ENCODE peak calls at places on chromosome 17, in nine cellular contexts. J is fibroblast of lung, H is IMR-90, A is astrocyte, E is HCT116, B is neural progenitor cell, L is NT2/D1, I is mesenchymal stem cell, Z is kidney. K is an unnamed sample.

GRCh38 chr17:66426397-66427033 is 124.1 kb downstream of the PRKCA start:
- DNase-seq in J (peak; percentile 19), H (peak; percentile 14), A (no peak), E (peak; percentile 31), B (no peak), L (no peak), I (no peak), Z (no peak), K (no peak)

GRCh38 chr17:34452769-34453168 is 89.7 kb upstream of the CCL1 start:
- DNase-seq in J (no peak), H (no peak), A (no peak), E (no peak), B (no peak), L (no peak), I (no peak), Z (no peak), K (peak; percentile 22)

GRCh38 chr17:27310548-27311110 is 16.7 kb downstream of the WSB1 start:
- DNase-seq in J (no peak), H (no peak), A (no peak), E (no peak), B (no peak), L (no peak), I (no peak), Z (no peak), K (no peak)

GRCh38 chr17:79833744-79834574 is 5.3 kb downstream of the CBX4 start:
- DNase-seq in J (no peak), H (no peak), A (no peak), E (no peak), B (peak; percentile 58), L (no peak), I (no peak), Z (peak; percentile 80), K (no peak)

GRCh38 chr17:35259001-35259400 is 16.1 kb downstream of the SLFN5 start:
- DNase-seq in J (no peak), H (no peak), A (no peak), E (no peak), B (no peak), L (no peak), I (no peak), Z (no peak), K (no peak)

GRCh38 chr17:17722081-17722905 is 41.0 kb downstream of the RAI1 start:
- DNase-seq in J (peak; percentile 61), H (peak; percentile 58), A (peak; percentile 40), E (no peak), B (peak; percentile 71), L (no peak), I (peak; percentile 49), Z (no peak), K (no peak)

GRCh38 chr17:17351901-17352781 is 49.0 kb downstream of the NT5M start:
- DNase-seq in J (peak; percentile 61), H (peak; percentile 48), A (peak; percentile 54), E (no peak), B (no peak), L (no peak), I (peak; percentile 82), Z (no peak), K (no peak)

GRCh38 chr17:12415031-12415430 is 250.7 kb upstream of the MYOCD start:
- DNase-seq in J (peak; percentile 80), H (peak; percentile 94), A (peak; percentile 69), E (no peak), B (no peak), L (peak; percentile 50), I (peak; percentile 86), Z (no peak), K (peak; percentile 66)

GRCh38 chr17:63700528-63701441 is 860 bp upstream of the LIMD2 start:
- DNase-seq in J (peak; percentile 67), H (peak; percentile 29), A (peak; percentile 50), E (no peak), B (peak; percentile 74), L (no peak), I (peak; percentile 63), Z (peak; percentile 94), K (peak; percentile 51)

DNA sequence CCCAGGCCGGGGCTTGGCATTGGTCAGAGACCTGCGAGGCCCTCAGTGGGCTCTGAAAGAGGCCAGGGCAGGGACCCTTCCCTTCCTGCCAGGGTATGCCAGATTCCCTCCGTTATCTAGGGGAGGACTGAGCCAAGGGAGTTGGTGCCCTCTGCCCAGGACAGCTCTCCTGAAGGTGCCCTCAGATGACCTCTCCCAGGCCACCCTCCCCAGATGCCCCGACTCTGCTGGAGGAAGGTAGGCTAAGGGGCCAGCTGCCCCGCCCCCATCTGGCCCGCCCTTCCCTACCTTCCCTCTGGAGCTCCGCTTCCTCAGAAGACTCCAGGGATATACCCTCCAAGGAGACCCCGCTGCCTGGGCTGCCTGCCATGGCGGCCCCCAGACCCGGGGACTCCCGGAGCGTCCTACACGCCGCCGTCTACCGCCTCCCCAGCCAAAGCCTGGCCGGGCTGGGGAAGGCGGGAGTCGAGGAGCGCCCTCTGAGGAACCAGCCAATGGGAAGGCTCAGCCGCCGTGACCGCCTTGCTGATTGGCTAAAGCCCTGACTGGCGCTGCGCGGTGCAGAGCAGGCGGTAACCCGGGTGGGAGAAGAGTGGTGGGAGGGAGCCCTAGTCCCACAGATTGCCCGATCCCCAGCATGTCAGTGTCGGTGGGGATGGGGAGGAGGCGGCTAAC is 7.0 kb downstream of the MPP2 start:
- DNase-seq in J (peak; percentile 74), H (peak; percentile 72), A (peak; percentile 63), E (peak; percentile 56), B (peak; percentile 96), L (peak; percentile 66), I (peak; percentile 85), Z (peak; percentile 94), K (peak; percentile 95)
- H3K9ac ChIP-seq in J (no peak overlapping the region), H (peak overlapping the region; percentile 29), A (peak overlapping the region; percentile 55), E (peak overlapping the region; percentile 62), B (no peak overlapping the region), L (peak overlapping the region; percentile 78), I (peak overlapping the region; percentile 75), Z (peak overlapping the region; percentile 34), K (peak overlapping the region; percentile 57)

DNA sequence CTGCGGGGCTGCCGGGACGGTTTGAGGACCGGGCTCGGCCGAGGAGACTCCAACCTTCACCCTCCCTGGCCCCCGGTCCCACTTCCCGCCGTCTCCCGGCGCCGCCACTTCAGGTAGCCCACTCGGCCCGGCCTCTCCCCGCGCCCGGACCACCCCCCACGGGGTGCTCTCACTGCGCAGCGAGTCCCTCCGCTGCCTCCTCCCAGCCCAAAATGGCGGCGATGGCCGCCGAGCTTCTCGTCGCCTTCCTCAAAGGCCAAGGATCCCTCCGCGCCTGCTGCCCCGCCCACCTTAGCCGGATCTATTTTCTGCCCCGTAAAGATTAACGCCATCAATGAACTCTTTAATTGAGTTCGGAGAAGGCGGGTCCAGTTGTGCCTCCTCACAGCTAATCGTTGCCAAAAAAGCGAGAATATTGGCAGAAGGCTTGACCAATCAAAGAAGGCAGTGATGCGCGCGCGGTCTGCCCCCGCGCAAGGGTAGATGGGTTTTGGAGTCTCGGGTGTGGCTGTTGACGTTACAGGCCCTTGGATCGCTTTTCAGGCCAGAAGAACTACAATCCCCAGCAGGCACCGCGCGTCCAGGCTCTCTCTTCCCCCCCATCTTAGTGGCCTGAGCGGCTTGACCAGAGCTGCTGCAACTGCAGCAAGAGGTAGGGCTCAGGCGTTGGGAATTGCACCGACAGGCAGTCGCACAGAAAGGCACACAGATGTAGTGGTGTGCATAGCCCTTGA is at the start of gene HEXIM2:
- DNase-seq in J (peak; percentile 100), H (peak; percentile 100), A (peak; percentile 100), E (peak; percentile 100), B (peak; percentile 99), L (peak; percentile 98), I (peak; percentile 100), Z (peak; percentile 99), K (peak; percentile 100)
- H3K9ac ChIP-seq in J (peak within 1 kb of the TSS; percentile 100), H (peak within 1 kb of the TSS; percentile 98), A (peak within 1 kb of the TSS; percentile 99), E (peak within 1 kb of the TSS; percentile 99), B (peak within 1 kb of the TSS; percentile 99), L (peak within 1 kb of the TSS; percentile 99), I (peak within 1 kb of the TSS; percentile 100), Z (peak within 1 kb of the TSS; percentile 95), K (peak within 1 kb of the TSS; percentile 100)

DNA sequence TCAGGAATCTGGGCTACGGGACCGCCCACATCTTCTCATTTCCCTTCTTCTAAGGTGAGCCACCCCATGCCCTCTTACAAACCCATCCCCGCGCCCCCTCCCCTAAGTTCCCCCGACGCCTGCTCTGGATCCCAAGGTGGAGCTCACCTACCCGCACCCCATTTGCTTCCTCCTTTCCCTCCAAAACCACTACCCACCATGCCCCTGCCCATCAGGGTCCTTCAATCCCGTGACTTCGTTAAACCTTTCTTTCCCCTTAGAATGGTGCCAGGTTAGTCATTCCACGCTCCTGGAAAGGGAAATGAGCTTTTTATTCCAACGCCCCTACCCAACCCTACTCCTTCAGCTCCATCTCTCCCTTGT is 338 bp upstream of the MTMR4 start:
- DNase-seq in J (no peak), H (no peak), A (no peak), E (no peak), B (no peak), L (no peak), I (no peak), Z (no peak), K (no peak)
- H3K9ac ChIP-seq in J (no peak overlapping the region), H (no peak overlapping the region), A (peak overlapping the region; percentile 81), E (peak overlapping the region; percentile 80), B (no peak overlapping the region), L (peak overlapping the region; percentile 16), I (peak overlapping the region; percentile 58), Z (peak overlapping the region; percentile 60), K (peak overlapping the region; percentile 2)

GRCh38 chr17:68384941-68385340 is 72.4 kb downstream of the WIPI1 start:
- DNase-seq in J (no peak), H (no peak), A (no peak), E (no peak), B (no peak), L (no peak), I (peak; percentile 29), Z (no peak), K (no peak)

GRCh38 chr17:68383120-68383442 is 74.2 kb downstream of the WIPI1 start:
- DNase-seq in J (no peak), H (no peak), A (no peak), E (no peak), B (no peak), L (no peak), I (no peak), Z (no peak), K (no peak)

GRCh38 chr17:68382582-68383085 is 74.7 kb downstream of the WIPI1 start:
- DNase-seq in J (no peak), H (no peak), A (no peak), E (no peak), B (no peak), L (no peak), I (peak; percentile 53), Z (no peak), K (peak; percentile 11)

GRCh38 chr17:68385490-68386215 is 71.6 kb downstream of the WIPI1 start:
- DNase-seq in J (no peak), H (no peak), A (no peak), E (no peak), B (no peak), L (no peak), I (no peak), Z (no peak), K (no peak)

DNA sequence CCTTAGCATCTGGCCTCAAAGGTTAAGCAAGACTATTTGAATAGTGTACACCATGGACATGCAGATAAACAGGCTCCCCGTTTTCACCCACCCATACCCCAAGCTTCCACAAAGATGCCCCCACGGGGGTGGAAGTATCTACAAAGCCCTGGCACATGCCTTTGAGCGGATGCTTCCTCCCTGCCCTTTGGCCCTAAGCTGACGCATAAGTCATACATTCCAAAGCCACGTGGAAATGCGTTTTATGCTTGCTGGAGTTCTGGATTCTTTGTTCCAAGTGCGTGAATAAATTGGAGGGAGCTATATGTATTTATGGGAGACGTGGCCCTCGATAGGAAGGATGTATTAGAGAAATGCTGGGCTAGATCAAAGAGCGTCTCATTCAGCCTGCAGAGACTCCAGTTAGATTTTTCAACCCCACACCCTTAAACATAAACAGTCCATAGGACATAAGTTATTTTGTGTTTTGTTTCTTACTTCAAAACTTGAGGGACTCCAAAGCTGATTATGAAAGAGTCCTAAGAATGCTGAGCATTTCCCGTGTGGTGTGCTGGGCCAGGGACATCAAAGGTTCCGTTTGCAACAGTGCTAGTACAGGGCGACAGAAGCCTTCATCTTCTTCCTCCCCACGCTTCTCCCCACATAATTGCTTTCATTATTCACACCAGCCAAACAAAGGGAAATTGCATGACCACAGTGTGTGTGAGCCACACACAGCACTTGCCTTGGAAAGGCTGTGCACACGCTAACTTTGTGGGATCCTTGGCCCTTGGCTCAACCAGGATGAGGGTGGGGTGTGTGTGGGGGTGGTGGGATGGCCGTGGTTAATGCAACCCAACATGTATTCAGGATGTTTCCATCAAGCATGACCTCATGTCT is 73.6 kb downstream of the WIPI1 start:
- DNase-seq in J (peak; percentile 91), H (peak; percentile 94), A (peak; percentile 93), E (peak; percentile 86), B (no peak), L (no peak), I (peak; percentile 97), Z (no peak), K (peak; percentile 78)
- H3K9ac ChIP-seq in J (peak overlapping the region; percentile 50), H (peak overlapping the region; percentile 41), A (peak overlapping the region; percentile 66), E (peak overlapping the region; percentile 50), B (no peak overlapping the region), L (no peak overlapping the region), I (peak overlapping the region; percentile 62), Z (no peak overlapping the region), K (peak overlapping the region; percentile 7)